ENCODE peak calls at places on chromosome 11, in eight cellular contexts. S is fibroblast of the aortic adventitia, I is A549, Y is SJSA1, K is spleen, U is fibroblast of mammary gland, R is upper lobe of right lung, C is PC-3. E is an unnamed sample.

GRCh38 chr11:66267379-66268209 is 845 bp upstream of the RAB1B start:
- DNase-seq in K (peak), Y (peak), R (peak), U (peak), S (peak), C (peak), I (peak), E (peak)

GRCh38 chr11:40132881-40133280 is 1326.6 kb downstream of the LRRC4C start:
- DNase-seq in K (no peak), I (no peak), Y (no peak), C (no peak), U (no peak), R (no peak), S (no peak), E (no peak)

GRCh38 chr11:69280994-69281393 is 13.0 kb upstream of the MYEOV start:
- DNase-seq in U (peak), K (peak), C (peak), Y (peak), R (peak), I (peak), S (peak), E (peak)

GRCh38 chr11:19577849-19578619 is 134.6 kb upstream of the NAV2 start:
- DNase-seq in K (no peak), R (no peak), U (peak), C (peak), Y (no peak), S (peak), I (no peak), E (no peak)

GRCh38 chr11:102712140-102712539 is 6.6 kb upstream of the MMP27 start:
- DNase-seq in R (no peak), C (no peak), Y (no peak), I (no peak), S (no peak), U (no peak), K (no peak), E (no peak)

GRCh38 chr11:24375351-24375750 is 121.5 kb upstream of the LUZP2 start:
- DNase-seq in Y (no peak), K (no peak), C (no peak), I (no peak), R (no peak), S (no peak), U (no peak), E (no peak)

GRCh38 chr11:76623171-76623883 is 47.2 kb downstream of the LRRC32 start:
- DNase-seq in S (peak), U (peak), Y (peak), I (no peak), K (peak), C (peak), R (no peak), E (no peak)

GRCh38 chr11:64916040-64916847 is 765 bp downstream of the ATG2A start:
- DNase-seq in I (peak), K (peak), S (peak), R (peak), Y (peak), C (peak), U (peak), E (peak)

GRCh38 chr11:10072142-10072541 is 221.9 kb downstream of the SBF2 start:
- DNase-seq in Y (no peak), R (no peak), S (peak), U (peak), I (no peak), K (no peak), C (no peak), E (no peak)

GRCh38 chr11:88431675-88432341 is 94.3 kb upstream of the CTSC start:
- DNase-seq in S (no peak), K (no peak), Y (no peak), R (no peak), U (no peak), C (peak), I (no peak), E (no peak)

GRCh38 chr11:27451528-27451927 is 21.1 kb downstream of the LGR4 start:
- DNase-seq in C (no peak), U (peak), R (no peak), K (no peak), I (no peak), S (no peak), Y (no peak), E (no peak)

GRCh38 chr11:134545521-134545920 is 133.5 kb upstream of the B3GAT1 start:
- DNase-seq in U (no peak), K (no peak), Y (no peak), C (no peak), R (no peak), I (no peak), S (no peak), E (no peak)

GRCh38 chr11:102036757-102037156 is 10.5 kb upstream of the CFAP300 start:
- DNase-seq in K (no peak), S (no peak), Y (no peak), I (no peak), C (no peak), R (no peak), U (no peak), E (no peak)

GRCh38 chr11:31973175-31973574 is 117.7 kb upstream of the RCN1 start:
- DNase-seq in S (no peak), C (no peak), Y (no peak), R (no peak), U (no peak), I (no peak), K (no peak), E (no peak)

GRCh38 chr11:58926251-58926650 is 13.0 kb upstream of the GLYATL1 start:
- DNase-seq in R (no peak), S (peak), Y (no peak), K (no peak), C (peak), I (no peak), U (peak), E (no peak)

GRCh38 chr11:335779-336665 is 15.4 kb upstream of the IFITM3 start:
- DNase-seq in K (peak), S (no peak), U (no peak), Y (no peak), C (no peak), R (no peak), I (no peak), E (peak)

GRCh38 chr11:67453816-67454732 is 1.1 kb upstream of the CABP4 start:
- DNase-seq in U (no peak), R (no peak), K (no peak), S (no peak), C (no peak), I (no peak), Y (no peak), E (no peak)

GRCh38 chr11:128525411-128526243 is 61.7 kb downstream of the ETS1 start:
- DNase-seq in K (no peak), U (peak), R (no peak), I (no peak), C (peak), S (peak), Y (peak), E (no peak)

GRCh38 chr11:76102772-76103171 is 103.5 kb downstream of the WNT11 start:
- DNase-seq in I (no peak), Y (no peak), C (no peak), R (no peak), U (no peak), K (no peak), S (peak), E (peak)

GRCh38 chr11:3155691-3156258 is 9.3 kb downstream of the OSBPL5 start:
- DNase-seq in K (peak), S (peak), I (no peak), Y (peak), C (no peak), R (peak), U (peak), E (no peak)

GRCh38 chr11:2258501-2259465 is 11.6 kb downstream of the ASCL2 start:
- DNase-seq in S (no peak), Y (no peak), R (no peak), U (no peak), C (no peak), K (peak), I (no peak), E (no peak)

GRCh38 chr11:12692238-12693074 is 18.2 kb downstream of the TEAD1 start:
- DNase-seq in I (peak), C (peak), Y (peak), K (no peak), S (peak), U (peak), R (peak), E (peak)

GRCh38 chr11:19370100-19370861 is 129.5 kb upstream of the E2F8 start:
- DNase-seq in C (peak), U (peak), K (no peak), I (no peak), R (no peak), Y (no peak), S (peak), E (no peak)

GRCh38 chr11:134069426-134069921 is 602 bp downstream of the JAM3 start:
- DNase-seq in U (peak), K (peak), S (no peak), I (no peak), Y (no peak), C (no peak), R (no peak), E (peak)

DNA sequence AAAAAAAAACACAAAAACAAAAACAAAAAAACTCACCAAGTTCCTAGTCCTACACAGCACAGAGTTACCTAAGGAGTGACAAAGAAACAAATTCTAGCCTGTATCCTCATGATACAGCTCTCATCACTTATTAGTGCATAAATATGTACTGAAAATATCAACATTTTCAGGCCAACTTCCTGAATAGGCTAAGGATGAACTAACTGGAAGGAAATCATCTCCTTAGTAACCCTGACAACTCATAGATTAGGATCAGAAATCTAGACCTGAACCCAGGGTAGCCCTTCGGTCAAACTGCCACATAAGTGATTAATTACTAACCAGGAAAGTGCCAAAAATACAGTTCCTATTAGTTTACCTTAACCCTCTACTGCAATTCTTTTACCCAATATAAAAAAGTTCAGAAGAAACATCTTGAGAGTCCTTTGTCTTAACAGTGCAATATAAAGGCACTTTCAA is 40.0 kb downstream of the AMBRA1 start:
- DNase-seq in I (peak), C (peak), U (no peak), Y (no peak), K (no peak), S (no peak), R (no peak), E (no peak)
- H3K4me3 ChIP-seq in I (peak), C (peak), U (no peak), Y (no peak), K (no peak), S (peak), R (no peak), E (no peak)

DNA sequence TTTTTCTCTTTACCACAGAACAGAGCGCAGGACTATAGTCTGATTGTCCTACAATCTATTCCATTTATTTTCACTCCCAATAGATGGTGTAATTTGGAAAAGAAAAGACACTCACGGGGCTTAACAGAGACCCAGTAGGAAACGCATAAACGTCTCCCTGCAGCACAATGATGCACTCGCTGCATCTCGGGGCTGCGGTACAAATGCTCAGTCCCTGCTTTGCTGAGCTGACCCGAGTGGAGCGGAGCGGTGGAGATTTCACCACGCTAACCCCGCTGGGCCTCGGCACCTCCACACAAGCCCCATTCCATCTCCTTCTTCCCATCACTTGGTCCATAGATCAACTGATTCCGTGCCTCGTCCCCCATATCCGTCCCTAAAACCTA is 1.5 kb downstream of the FEZ1 start:
- DNase-seq in C (no peak), S (peak), U (no peak), Y (no peak), I (no peak), K (no peak), R (no peak), E (no peak)
- H3K4me3 ChIP-seq in C (no peak), S (peak), U (peak), Y (no peak), I (no peak), K (peak), R (peak), E (no peak)

GRCh38 chr11:34957606-34958005 is 41.2 kb downstream of the PDHX start:
- DNase-seq in S (no peak), C (no peak), I (no peak), Y (no peak), K (no peak), U (no peak), R (no peak), E (no peak)
- H3K4me3 ChIP-seq in S (no peak), C (no peak), I (no peak), Y (no peak), K (no peak), U (no peak), R (no peak), E (no peak)

GRCh38 chr11:46162700-46163099 is 41.4 kb upstream of the PHF21A start:
- DNase-seq in C (no peak), U (no peak), S (no peak), Y (no peak), K (no peak), I (no peak), R (no peak), E (no peak)
- H3K4me3 ChIP-seq in C (no peak), U (no peak), S (no peak), Y (no peak), K (no peak), I (no peak), R (no peak), E (no peak)